ENCODE peak calls at places on chromosomes 12 and 14, in five cellular contexts. M, L, X, W and V are unnamed samples.

GRCh38 chr14:68487805-68488590 is 304.9 kb downstream of the ZFP36L1 start:
- DNase-seq in M (peak), L (no peak), X (no peak), W (no peak), V (no peak)

GRCh38 chr14:61330511-61330910 is 9.1 kb downstream of the PRKCH start:
- DNase-seq in M (no peak), L (no peak), X (no peak), W (no peak), V (no peak)

GRCh38 chr12:74538491-74539258 is 1.0 kb downstream of the ATXN7L3B start:
- DNase-seq in M (no peak), L (peak), X (no peak), W (no peak), V (no peak)

GRCh38 chr14:21579976-21580375 is at the start of gene OR10G3:
- DNase-seq in M (no peak), L (no peak), X (no peak), W (no peak), V (no peak)

GRCh38 chr14:69079188-69079742 is 73.7 kb downstream of the DCAF5 start:
- DNase-seq in M (peak), L (no peak), X (no peak), W (no peak), V (no peak)

GRCh38 chr12:52023182-52023975 is 16.6 kb downstream of the TAMALIN start:
- DNase-seq in M (peak), L (peak), X (peak), W (no peak), V (peak)

GRCh38 chr12:66144796-66145754 is 14.5 kb upstream of the LLPH start:
- DNase-seq in M (peak), L (peak), X (no peak), W (no peak), V (no peak)

GRCh38 chr14:74403619-74404417 is 22.2 kb downstream of the SYNDIG1L start:
- DNase-seq in M (no peak), L (no peak), X (no peak), W (no peak), V (no peak)

GRCh38 chr12:3352230-3352629 is 138.8 kb upstream of the PRMT8 start:
- DNase-seq in M (no peak), L (no peak), X (no peak), W (no peak), V (no peak)

GRCh38 chr14:54944737-54945391 is 42.2 kb upstream of the GCH1 start:
- DNase-seq in M (no peak), L (no peak), X (no peak), W (no peak), V (no peak)

GRCh38 chr12:28742791-28743190 is 406.3 kb upstream of the FAR2 start:
- DNase-seq in M (peak), L (no peak), X (no peak), W (no peak), V (no peak)

GRCh38 chr14:98494582-98494981 is 777.4 kb downstream of the BCL11B start:
- DNase-seq in M (peak), L (no peak), X (no peak), W (no peak), V (no peak)

GRCh38 chr12:132525833-132526455 is 36.0 kb downstream of the FBRSL1 start:
- DNase-seq in M (no peak), L (no peak), X (no peak), W (no peak), V (no peak)

GRCh38 chr12:111767362-111768158 is 827 bp downstream of the ALDH2 start:
- DNase-seq in M (peak), L (peak), X (peak), W (no peak), V (no peak)

GRCh38 chr12:132510746-132511477 is 21.0 kb downstream of the FBRSL1 start:
- DNase-seq in M (no peak), L (no peak), X (no peak), W (no peak), V (no peak)

GRCh38 chr12:128336506-128336905 is 69.5 kb downstream of the TMEM132C start:
- DNase-seq in M (no peak), L (no peak), X (no peak), W (no peak), V (no peak)

GRCh38 chr14:64684091-64684490 is 20.1 kb upstream of the PLEKHG3 start:
- DNase-seq in M (no peak), L (no peak), X (no peak), W (no peak), V (no peak)

GRCh38 chr12:68440068-68440581 is 108.0 kb upstream of the MDM1 start:
- DNase-seq in M (peak), L (no peak), X (no peak), W (no peak), V (no peak)

GRCh38 chr12:23049180-23049579 is 424.2 kb downstream of the ETNK1 start:
- DNase-seq in M (peak), L (no peak), X (no peak), W (no peak), V (no peak)

GRCh38 chr14:91269076-91269991 is 24.8 kb upstream of the GPR68 start:
- DNase-seq in M (no peak), L (no peak), X (no peak), W (no peak), V (no peak)

GRCh38 chr12:6226002-6226700 is 26.0 kb downstream of the CD9 start:
- DNase-seq in M (peak), L (no peak), X (peak), W (peak), V (no peak)

GRCh38 chr14:73381379-73382013 is 76.8 kb downstream of the NUMB start:
- DNase-seq in M (peak), L (no peak), X (no peak), W (no peak), V (no peak)

GRCh38 chr12:78146365-78146772 is 315.7 kb downstream of the NAV3 start:
- DNase-seq in M (peak), L (peak), X (no peak), W (no peak), V (no peak)

GRCh38 chr12:107178776-107179175 is 85.4 kb upstream of the CRY1 start:
- DNase-seq in M (no peak), L (no peak), X (no peak), W (no peak), V (no peak)

GRCh38 chr14:93346926-93347721 is at the start of gene COX8C:
- DNase-seq in M (no peak), L (no peak), X (no peak), W (no peak), V (no peak)

GRCh38 chr12:4449862-4450222 is 4.2 kb upstream of the FGF6 start:
- DNase-seq in M (peak), L (no peak), X (no peak), W (no peak), V (no peak)

DNA sequence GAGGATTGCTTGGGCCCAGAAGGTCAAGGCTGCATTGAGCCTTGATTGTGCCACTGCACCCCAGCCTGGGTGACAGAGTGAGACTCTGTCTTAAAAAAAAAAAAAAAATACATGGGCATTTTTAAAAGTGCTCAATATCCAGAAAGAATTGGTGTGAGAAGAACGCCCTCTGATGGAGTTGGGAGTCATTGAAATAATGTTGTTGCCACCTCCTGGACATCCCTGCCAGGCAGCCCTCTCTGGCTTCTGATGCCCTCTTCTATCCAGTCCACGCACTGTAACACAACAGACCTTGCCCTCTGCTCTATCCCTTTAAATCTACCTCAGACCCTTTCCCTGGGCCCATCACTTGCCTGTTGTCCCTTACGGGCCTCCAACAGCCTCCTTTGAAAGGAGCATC is 4.9 kb downstream of the PTGDR start:
- DNase-seq in M (peak), L (peak), X (no peak), W (no peak), V (no peak)
- TF ChIP-seq CTCF in M (peak), L (peak), X (peak), W (no peak), V (peak)

GRCh38 chr14:71931492-71932228 is 569 bp upstream of the RGS6 start:
- DNase-seq in M (no peak), L (peak), X (no peak), W (no peak), V (no peak)

GRCh38 chr14:71933026-71933587 is 878 bp downstream of the RGS6 start:
- DNase-seq in M (peak), L (peak), X (no peak), W (no peak), V (no peak)

GRCh38 chr14:71932229-71932951 is at the start of gene RGS6:
- DNase-seq in M (peak), L (peak), X (peak), W (no peak), V (peak)
- TF ChIP-seq CTCF in M (peak), L (no peak), X (no peak), W (no peak), V (peak)

GRCh38 chr12:2271961-2272360 is 219.2 kb downstream of the CACNA1C start:
- DNase-seq in M (no peak), L (no peak), X (no peak), W (no peak), V (no peak)

GRCh38 chr12:2270846-2271245 is 218.1 kb downstream of the CACNA1C start:
- DNase-seq in M (no peak), L (no peak), X (no peak), W (no peak), V (no peak)

GRCh38 chr12:2273751-2274150 is 221.0 kb downstream of the CACNA1C start:
- DNase-seq in M (no peak), L (no peak), X (no peak), W (no peak), V (no peak)

GRCh38 chr12:2274733-2275132 is 221.9 kb downstream of the CACNA1C start:
- DNase-seq in M (no peak), L (no peak), X (no peak), W (no peak), V (no peak)

DNA sequence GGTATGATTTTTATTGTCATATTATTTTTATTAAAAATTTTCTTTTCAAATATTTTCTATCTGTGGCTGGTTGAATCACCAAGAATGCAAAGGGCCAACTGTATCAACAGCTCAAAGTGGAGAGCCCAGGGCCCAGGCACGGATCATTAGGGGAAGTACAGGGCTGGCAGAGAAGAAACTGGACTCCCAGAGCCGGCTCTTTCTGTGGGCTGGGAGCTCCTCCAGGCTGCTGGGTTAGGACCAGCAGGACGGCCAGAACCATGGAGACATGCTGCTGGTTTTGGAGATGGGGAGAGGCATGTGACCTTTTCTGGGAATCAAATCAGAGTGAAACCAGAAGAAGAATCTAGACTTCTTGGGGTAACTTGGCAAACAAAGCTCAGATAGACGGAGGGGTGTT is 220.5 kb downstream of the CACNA1C start:
- DNase-seq in M (no peak), L (no peak), X (no peak), W (no peak), V (no peak)
- TF ChIP-seq CTCF in M (no peak), L (peak), X (peak), W (peak), V (no peak)

GRCh38 chr12:32755654-32756475 is at the start of gene YARS2:
- DNase-seq in M (peak), L (peak), X (peak), W (peak), V (peak)

GRCh38 chr12:32754101-32754500 is 1.6 kb downstream of the YARS2 start:
- DNase-seq in M (peak), L (no peak), X (no peak), W (no peak), V (no peak)

GRCh38 chr12:32755051-32755653 is 545 bp downstream of the YARS2 start:
- DNase-seq in M (peak), L (peak), X (peak), W (no peak), V (peak)

GRCh38 chr12:32757159-32757556 is 1.5 kb upstream of the YARS2 start:
- DNase-seq in M (no peak), L (no peak), X (no peak), W (no peak), V (no peak)

DNA sequence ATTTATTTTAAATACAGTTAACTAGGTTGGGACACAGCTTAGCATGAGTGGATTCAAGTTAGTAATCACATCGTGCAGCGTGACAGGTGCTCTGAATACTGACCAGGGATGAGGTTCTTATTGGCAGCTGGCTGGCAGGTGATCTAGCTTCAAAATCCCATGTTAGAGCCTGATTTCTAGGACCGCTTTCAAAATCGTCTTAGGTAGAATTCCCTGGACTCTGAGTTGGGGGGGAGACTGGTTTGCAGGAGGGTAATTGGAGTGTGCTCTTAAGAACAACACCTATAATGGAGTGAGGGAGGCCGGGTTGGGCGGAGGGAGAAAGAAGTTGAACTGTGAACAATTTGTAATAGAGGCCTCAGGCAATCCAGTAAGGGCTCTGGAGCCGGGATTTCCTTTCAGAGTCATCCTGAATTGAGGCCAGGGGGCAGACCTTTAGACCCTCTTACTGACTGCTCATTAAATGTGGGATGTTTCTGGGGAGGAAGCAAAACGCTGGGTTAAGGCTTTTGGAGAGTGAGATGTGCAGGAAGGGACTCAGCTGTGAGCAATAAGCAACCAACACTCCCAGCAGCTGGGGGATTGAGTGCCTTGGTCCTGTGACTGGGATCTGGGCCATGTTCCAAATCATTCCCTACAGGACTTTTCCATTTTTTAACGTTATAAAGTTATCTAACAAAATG is 920 bp upstream of the YARS2 start:
- DNase-seq in M (no peak), L (no peak), X (no peak), W (no peak), V (no peak)
- TF ChIP-seq CTCF in M (no peak), L (no peak), X (no peak), W (no peak), V (no peak)

GRCh38 chr12:120647375-120647755 is 6.9 kb downstream of the CABP1 start:
- DNase-seq in M (peak), L (no peak), X (no peak), W (no peak), V (no peak)

GRCh38 chr12:120651821-120652220 is 11.4 kb downstream of the CABP1 start:
- DNase-seq in M (peak), L (no peak), X (no peak), W (no peak), V (no peak)

GRCh38 chr12:120650249-120650690 is 9.8 kb downstream of the CABP1 start:
- DNase-seq in M (no peak), L (no peak), X (no peak), W (no peak), V (no peak)

GRCh38 chr12:120652671-120653435 is 12.4 kb downstream of the CABP1 start:
- DNase-seq in M (no peak), L (no peak), X (no peak), W (peak), V (no peak)

DNA sequence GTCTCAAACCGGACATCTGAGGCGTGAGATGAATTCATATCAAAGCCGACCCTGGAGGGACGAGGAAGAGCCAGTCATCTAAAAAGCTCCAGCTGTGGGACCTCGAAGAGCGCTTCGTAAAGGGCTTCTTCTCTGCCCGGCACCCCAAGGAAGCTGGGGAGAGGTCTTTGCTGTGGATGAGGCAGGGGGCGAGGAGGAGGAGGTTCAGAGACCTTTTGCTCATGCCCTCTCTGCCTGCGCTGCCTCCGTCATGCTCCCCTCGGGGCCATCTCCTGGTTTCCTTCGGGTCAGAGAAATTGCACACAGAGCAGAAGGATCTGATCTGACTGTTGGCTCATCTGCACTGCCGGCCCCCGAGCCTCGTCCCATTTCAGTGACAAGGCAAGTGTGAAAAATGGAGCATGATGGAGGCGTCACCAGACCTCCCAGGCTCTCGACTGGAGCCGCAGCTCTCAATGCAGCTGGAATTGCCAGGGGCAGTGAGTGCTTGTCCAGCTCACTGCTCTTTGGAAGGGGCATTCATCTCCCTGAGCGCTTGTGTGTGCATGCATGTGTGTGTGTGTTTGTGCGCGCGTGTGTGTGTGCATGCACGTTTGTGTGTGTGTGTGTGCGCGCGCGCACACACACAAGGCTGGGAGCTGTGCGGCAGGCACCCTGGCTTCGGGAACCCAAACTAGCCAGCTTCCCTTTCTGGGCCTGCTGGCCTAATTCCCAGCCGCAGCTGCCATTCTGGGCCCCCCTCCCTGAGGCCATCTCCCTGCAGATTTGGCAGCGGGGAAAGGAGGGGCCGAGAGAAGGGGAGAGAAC is 9.2 kb downstream of the CABP1 start:
- DNase-seq in M (no peak), L (no peak), X (no peak), W (no peak), V (no peak)
- TF ChIP-seq CTCF in M (no peak), L (no peak), X (no peak), W (no peak), V (peak)

DNA sequence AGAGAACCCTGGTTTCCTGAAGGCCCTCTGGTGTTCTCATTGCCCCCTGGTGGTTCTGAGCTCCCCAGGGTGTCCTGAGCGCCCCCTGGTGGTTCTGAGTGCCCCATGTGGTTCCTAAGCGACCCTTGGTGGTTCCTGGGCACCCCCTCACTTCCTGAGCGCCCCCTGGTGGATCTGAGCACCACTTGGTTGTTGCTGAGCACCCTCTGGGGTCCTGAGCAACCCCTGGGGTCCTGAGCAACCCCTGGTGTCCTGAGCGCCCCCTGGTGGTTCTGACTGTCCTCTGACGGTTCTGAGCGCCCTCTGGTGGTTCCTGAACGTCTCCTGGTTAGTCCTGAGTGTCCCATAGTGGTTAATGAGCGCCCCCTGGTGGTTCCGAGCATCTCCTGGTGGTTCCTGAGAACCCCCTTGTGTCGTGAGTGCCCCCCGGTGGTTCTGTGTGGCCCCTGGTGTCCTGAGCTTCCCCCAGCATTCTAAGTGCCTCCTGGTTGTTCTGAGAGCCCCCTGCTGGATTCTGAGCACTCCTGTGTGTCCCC is 568.3 kb downstream of the TMEM121 start:
- DNase-seq in M (no peak), L (no peak), X (no peak), W (no peak), V (no peak)
- TF ChIP-seq CTCF in M (no peak), L (no peak), X (peak), W (no peak), V (no peak)

DNA sequence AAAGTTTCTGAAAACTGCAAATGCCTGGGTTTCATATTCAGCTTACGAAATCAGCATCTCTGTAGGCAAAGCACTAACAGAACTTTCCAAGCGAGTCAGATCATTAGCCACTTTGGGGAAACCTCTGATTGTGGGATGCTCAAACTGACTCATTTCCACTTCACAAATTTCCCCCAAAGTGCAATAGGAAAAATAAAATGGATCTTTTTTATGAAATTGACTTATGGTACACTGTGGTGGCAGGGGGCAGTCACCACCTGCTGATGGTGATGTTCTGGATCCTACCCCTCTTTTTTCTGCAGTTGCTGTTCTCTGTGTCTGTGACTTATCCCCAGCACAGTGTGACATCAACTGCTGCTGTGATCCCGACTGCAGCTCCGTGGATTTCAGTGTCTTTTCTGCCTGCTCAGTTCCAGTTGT is 5.6 kb downstream of the TCTN1 start:
- DNase-seq in M (no peak), L (no peak), X (no peak), W (no peak), V (no peak)
- TF ChIP-seq CTCF in M (no peak), L (no peak), X (no peak), W (no peak), V (no peak)